ENCODE peak calls at places on chromosomes 12 and 14, in ten cellular contexts. G is activated naive CD4-positive, alpha-beta T cell treated with anti-CD3 and anti-CD28 coated beads, Interleukin-2, amount 50 U/mL, for 72 hours; C is NCI-H1694 treated with DMSO at 0.1 percent for 48 hours; F is iPS-NIHi11; K is left ventricle myocardium superior; V is stimulated activated CD8-positive, alpha-beta memory T cell treated with anti-CD3 and anti-CD28 coated beads, Interleukin-4, amount 100 ng/mL, for 24 hours; N is endothelial cell; J is activated T-cell treated with anti-CD3 and anti-CD28 coated beads, Interleukin-2, amount 50 U/mL, for 1 hour; Z is NCI-H2029; T is hippocampal formation. E is an unnamed sample.

GRCh38 chr12:120856980-120857379 is 47.2 kb downstream of the SPPL3 start:
- DNase-seq in G (no peak), C (no peak), F (no peak), K (no peak), V (no peak), N (no peak), J (no peak), Z (no peak), T (no peak), E (no peak)

GRCh38 chr12:57175428-57176138 is 28.2 kb upstream of the LRP1-AS start:
- DNase-seq in G (no peak), C (no peak), F (peak), K (peak), V (peak), N (peak), J (peak), Z (peak), T (peak), E (peak)

GRCh38 chr12:120814903-120815429 is 89.2 kb downstream of the SPPL3 start:
- DNase-seq in G (no peak), C (no peak), F (no peak), K (no peak), V (no peak), N (no peak), J (no peak), Z (no peak), T (no peak), E (no peak)

GRCh38 chr12:72365151-72365550 is 93.0 kb downstream of the TRHDE start:
- DNase-seq in G (no peak), C (no peak), F (no peak), K (no peak), V (no peak), N (no peak), J (no peak), Z (no peak), T (no peak), E (no peak)

GRCh38 chr12:99824900-99825562 is 159.7 kb downstream of the ANKS1B start:
- DNase-seq in G (no peak), C (peak), F (no peak), K (no peak), V (no peak), N (no peak), J (no peak), Z (peak), T (no peak), E (no peak)

GRCh38 chr12:59452259-59452658 is 143.6 kb upstream of the SLC16A7 start:
- DNase-seq in G (no peak), C (no peak), F (no peak), K (no peak), V (no peak), N (no peak), J (no peak), Z (no peak), T (no peak), E (no peak)

GRCh38 chr14:67077914-67078313 is 111.3 kb upstream of the GARIN2 start:
- DNase-seq in G (no peak), C (no peak), F (no peak), K (no peak), V (no peak), N (no peak), J (no peak), Z (no peak), T (peak), E (no peak)

GRCh38 chr12:75713434-75713833 is 202.0 kb upstream of the KRR1 start:
- DNase-seq in G (no peak), C (no peak), F (no peak), K (no peak), V (no peak), N (no peak), J (no peak), Z (no peak), T (no peak), E (no peak)

GRCh38 chr14:24032727-24033418 is 18.9 kb upstream of the CARMIL3 start:
- DNase-seq in G (no peak), C (no peak), F (no peak), K (no peak), V (no peak), N (no peak), J (no peak), Z (no peak), T (no peak), E (no peak)

GRCh38 chr12:82174383-82174782 is 183.8 kb downstream of the CCDC59 start:
- DNase-seq in G (no peak), C (peak), F (no peak), K (no peak), V (no peak), N (no peak), J (no peak), Z (no peak), T (no peak), E (no peak)

GRCh38 chr12:127133675-127134335 is 1133.2 kb upstream of the TMEM132C start:
- DNase-seq in G (no peak), C (no peak), F (no peak), K (no peak), V (no peak), N (no peak), J (no peak), Z (no peak), T (no peak), E (no peak)

GRCh38 chr14:29442720-29443119 is 484.9 kb downstream of the PRKD1 start:
- DNase-seq in G (no peak), C (no peak), F (no peak), K (no peak), V (no peak), N (no peak), J (no peak), Z (no peak), T (no peak), E (no peak)

GRCh38 chr12:62800707-62801400 is 134.1 kb downstream of the PPM1H start:
- DNase-seq in G (no peak), C (no peak), F (no peak), K (no peak), V (no peak), N (no peak), J (no peak), Z (no peak), T (no peak), E (no peak)

GRCh38 chr12:19428261-19428660 is 11.0 kb upstream of the AEBP2 start:
- DNase-seq in G (no peak), C (no peak), F (no peak), K (no peak), V (no peak), N (no peak), J (no peak), Z (no peak), T (no peak), E (no peak)

GRCh38 chr14:32524609-32525391 is 195.7 kb downstream of the AKAP6 start:
- DNase-seq in G (no peak), C (no peak), F (no peak), K (no peak), V (no peak), N (no peak), J (no peak), Z (no peak), T (no peak), E (no peak)

GRCh38 chr12:30729547-30729946 is 25.2 kb downstream of the CAPRIN2 start:
- DNase-seq in G (no peak), C (no peak), F (no peak), K (no peak), V (no peak), N (no peak), J (no peak), Z (no peak), T (no peak), E (no peak)

GRCh38 chr12:126989532-126989931 is 1277.4 kb upstream of the TMEM132C start:
- DNase-seq in G (no peak), C (no peak), F (no peak), K (no peak), V (no peak), N (no peak), J (no peak), Z (no peak), T (no peak), E (no peak)

GRCh38 chr12:113242018-113242418 is 20.8 kb downstream of the TPCN1 start:
- DNase-seq in G (no peak), C (no peak), F (no peak), K (no peak), V (no peak), N (no peak), J (no peak), Z (peak), T (no peak), E (no peak)

GRCh38 chr14:81449576-81449975 is 49.5 kb upstream of the STON2 start:
- DNase-seq in G (no peak), C (no peak), F (no peak), K (no peak), V (no peak), N (no peak), J (no peak), Z (no peak), T (no peak), E (no peak)

GRCh38 chr12:10268037-10268436 is 39.6 kb upstream of the KLRD1 start:
- DNase-seq in G (no peak), C (no peak), F (no peak), K (no peak), V (no peak), N (no peak), J (no peak), Z (no peak), T (no peak), E (no peak)

GRCh38 chr12:56461235-56462159 is 6.9 kb upstream of the SPRYD4 start:
- DNase-seq in G (no peak), C (no peak), F (no peak), K (no peak), V (no peak), N (no peak), J (no peak), Z (no peak), T (no peak), E (no peak)

GRCh38 chr14:74635831-74636230 is 23.8 kb upstream of the LTBP2 start:
- DNase-seq in G (no peak), C (no peak), F (no peak), K (no peak), V (no peak), N (no peak), J (no peak), Z (no peak), T (no peak), E (no peak)

GRCh38 chr12:42854208-42854607 is 264.7 kb upstream of the PRICKLE1 start:
- DNase-seq in G (no peak), C (no peak), F (no peak), K (no peak), V (no peak), N (no peak), J (no peak), Z (no peak), T (no peak), E (no peak)

GRCh38 chr12:123151679-123152454 is 977 bp upstream of the PITPNM2 start:
- DNase-seq in G (no peak), C (no peak), F (peak), K (no peak), V (no peak), N (no peak), J (no peak), Z (no peak), T (no peak), E (no peak)

GRCh38 chr12:90044069-90044468 is 335.4 kb upstream of the ATP2B1 start:
- DNase-seq in G (no peak), C (no peak), F (no peak), K (no peak), V (no peak), N (no peak), J (no peak), Z (no peak), T (no peak), E (no peak)

GRCh38 chr12:72006766-72007165 is 68.1 kb downstream of the TPH2 start:
- DNase-seq in G (no peak), C (no peak), F (no peak), K (no peak), V (no peak), N (no peak), J (no peak), Z (no peak), T (no peak), E (no peak)

GRCh38 chr12:78392918-78393317 is 471.7 kb upstream of the SYT1 start:
- DNase-seq in G (no peak), C (peak), F (no peak), K (no peak), V (no peak), N (no peak), J (no peak), Z (no peak), T (no peak), E (no peak)

GRCh38 chr12:128513831-128514230 is 246.9 kb downstream of the TMEM132C start:
- DNase-seq in G (no peak), C (no peak), F (no peak), K (no peak), V (no peak), N (no peak), J (no peak), Z (no peak), T (peak), E (no peak)

GRCh38 chr14:102727336-102728095 is 49.7 kb upstream of the TRAF3 start:
- DNase-seq in G (no peak), C (no peak), F (no peak), K (no peak), V (no peak), N (no peak), J (no peak), Z (no peak), T (no peak), E (no peak)

GRCh38 chr14:21211509-21211908 is 55.6 kb upstream of the OR5AU1 start:
- DNase-seq in G (no peak), C (no peak), F (no peak), K (no peak), V (no peak), N (no peak), J (no peak), Z (no peak), T (no peak), E (no peak)

GRCh38 chr12:13788626-13789025 is 192.8 kb downstream of the GRIN2B start:
- DNase-seq in G (no peak), C (no peak), F (no peak), K (no peak), V (no peak), N (no peak), J (no peak), Z (no peak), T (no peak), E (no peak)

GRCh38 chr14:64569108-64570045 is 19.6 kb downstream of the PPP1R36 start:
- DNase-seq in G (no peak), C (no peak), F (peak), K (peak), V (no peak), N (no peak), J (no peak), Z (no peak), T (peak), E (no peak)

GRCh38 chr14:23123419-23123818 is 4.4 kb upstream of the CEBPE start:
- DNase-seq in G (no peak), C (peak), F (no peak), K (peak), V (no peak), N (no peak), J (no peak), Z (peak), T (no peak), E (no peak)

GRCh38 chr12:41680155-41680554 is 464.5 kb downstream of the GXYLT1 start:
- DNase-seq in G (no peak), C (no peak), F (no peak), K (no peak), V (no peak), N (no peak), J (no peak), Z (no peak), T (no peak), E (no peak)

GRCh38 chr12:27627123-27627835 is 69.0 kb upstream of the REP15 start:
- DNase-seq in G (no peak), C (no peak), F (no peak), K (no peak), V (no peak), N (no peak), J (no peak), Z (no peak), T (no peak), E (no peak)